ENCODE peak calls at places on chromosomes 4 and X, in five cellular contexts. X is right lobe of liver, T is A549, N is transverse colon, L is HCT116. Y is an unnamed sample.

GRCh38 chr4:159071178-159071968 is 31.5 kb upstream of the RAPGEF2 start:
- DNase-seq in T (peak), X (no peak), N (no peak), L (peak), Y (no peak)

GRCh38 chr4:99679204-99679603 is 21.6 kb upstream of the C4orf54 start:
- DNase-seq in L (no peak), X (peak), N (no peak), T (no peak), Y (no peak)

GRCh38 chr4:82905205-82905604 is 4.7 kb downstream of the THAP9 start:
- DNase-seq in L (no peak), X (no peak), T (no peak), N (no peak), Y (peak)

GRCh38 chrX:40773809-40774208 is 38.5 kb upstream of the MED14 start:
- DNase-seq in N (no peak), T (peak), X (no peak), L (peak), Y (no peak)

GRCh38 chr4:185005209-185005819 is 13.0 kb upstream of the HELT start:
- DNase-seq in N (peak), L (peak), X (peak), T (peak), Y (peak)

GRCh38 chrX:84501798-84502628 is at the start of gene HDX:
- DNase-seq in L (no peak), X (peak), N (peak), T (peak), Y (peak)

GRCh38 chr4:153539058-153539826 is 73.1 kb downstream of the TMEM131L start:
- DNase-seq in T (no peak), N (no peak), X (no peak), L (no peak), Y (no peak)

GRCh38 chr4:54100607-54101189 is 735 bp downstream of the GSX2 start:
- DNase-seq in L (no peak), N (no peak), X (no peak), T (no peak), Y (no peak)

GRCh38 chrX:124529786-124530185 is 183.4 kb downstream of the SH2D1A start:
- DNase-seq in X (no peak), T (no peak), L (no peak), N (no peak), Y (no peak)

GRCh38 chr4:185015108-185015507 is 3.2 kb upstream of the HELT start:
- DNase-seq in T (no peak), N (no peak), X (no peak), L (no peak), Y (no peak)

GRCh38 chr4:17639136-17639535 is 24.7 kb downstream of the MED28 start:
- DNase-seq in N (no peak), T (no peak), X (no peak), L (no peak), Y (no peak)

GRCh38 chr4:60884545-60884944 is 315.6 kb upstream of the ADGRL3 start:
- DNase-seq in T (no peak), L (no peak), N (no peak), X (no peak), Y (no peak)

GRCh38 chrX:115229337-115229991 is 4.4 kb downstream of the LRCH2 start:
- DNase-seq in N (no peak), L (no peak), X (no peak), T (no peak), Y (no peak)

GRCh38 chr4:166257276-166257675 is 384.2 kb downstream of the TLL1 start:
- DNase-seq in N (no peak), L (no peak), X (no peak), T (no peak), Y (no peak)

GRCh38 chr4:176964116-176964691 is 171.5 kb upstream of the VEGFC start:
- DNase-seq in N (no peak), L (peak), T (peak), X (no peak), Y (peak)

GRCh38 chrX:120736989-120737388 is 107.1 kb upstream of the C1GALT1C1 start:
- DNase-seq in N (no peak), T (peak), L (no peak), X (no peak), Y (no peak)

GRCh38 chr4:41215155-41215554 is 813 bp upstream of the APBB2 start:
- DNase-seq in N (no peak), T (no peak), L (no peak), X (no peak), Y (no peak)

GRCh38 chr4:41215969-41216293 is 1.6 kb upstream of the APBB2 start:
- DNase-seq in L (no peak), T (peak), X (no peak), N (no peak), Y (no peak)

GRCh38 chr4:41212221-41213203 is 1.8 kb downstream of the APBB2 start:
- DNase-seq in L (no peak), T (peak), X (peak), N (peak), Y (no peak)

GRCh38 chr4:41213563-41214157 is 682 bp downstream of the APBB2 start:
- DNase-seq in X (peak), L (no peak), N (peak), T (no peak), Y (no peak)

GRCh38 chr4:41214158-41215146 is at the start of gene APBB2:
- DNase-seq in X (peak), N (peak), L (peak), T (peak), Y (peak)
- TF ChIP-seq POLR2A in X (peak), N (peak), L (peak), T (peak), Y (no peak)

GRCh38 chrX:54182864-54183613 is at the start of gene FAM120C:
- DNase-seq in X (peak), T (peak), L (peak), N (peak), Y (peak)
- TF ChIP-seq POLR2A in X (peak), T (peak), L (no peak), N (peak), Y (peak)

DNA sequence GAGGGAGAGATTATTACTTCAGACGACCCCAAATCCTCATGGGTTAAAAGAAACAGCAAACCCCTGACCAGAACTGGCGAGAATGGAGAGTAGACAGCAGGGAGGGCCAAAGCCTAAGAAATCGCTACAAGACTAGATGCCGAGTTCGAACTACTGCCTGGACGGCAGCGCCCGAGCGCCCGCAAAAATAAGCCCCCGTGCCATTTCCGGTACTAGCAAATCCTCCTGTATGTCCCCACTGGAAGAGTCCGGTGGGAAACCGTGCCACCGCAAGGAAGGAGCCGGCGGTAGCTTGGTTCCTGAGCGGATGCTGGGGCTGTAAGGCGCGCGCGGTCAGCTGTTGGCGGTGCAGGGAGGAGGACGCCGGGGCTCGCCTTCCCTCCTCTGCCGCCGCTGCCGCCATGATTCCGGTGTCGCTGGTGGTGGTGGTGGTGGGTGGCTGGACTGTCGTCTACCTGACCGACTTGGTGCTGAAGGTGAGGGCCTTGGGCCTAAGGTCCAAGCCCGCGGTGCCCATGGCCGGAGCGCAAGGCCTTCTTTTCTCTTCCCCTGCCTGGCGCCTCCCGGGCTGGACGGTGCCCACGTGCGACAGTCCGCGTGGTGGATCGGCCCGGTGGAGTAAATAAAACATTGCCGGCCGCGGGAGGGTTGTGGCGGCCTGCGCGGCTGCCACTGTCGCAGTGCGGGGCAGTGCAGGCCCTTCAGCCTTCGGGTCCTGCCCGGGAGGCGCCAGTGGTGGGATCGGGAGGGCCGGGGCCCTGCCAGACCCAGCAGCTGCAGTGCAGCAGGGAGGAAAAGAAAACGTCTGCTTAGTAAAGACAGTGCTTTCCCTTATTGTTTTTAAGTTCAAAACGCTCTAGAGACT is at the start of gene MBTPS2:
- DNase-seq in N (peak), X (peak), L (peak), T (peak), Y (peak)
- TF ChIP-seq POLR2A in N (peak), X (peak), L (no peak), T (peak), Y (peak)

GRCh38 chr4:2934813-2935761 is 28.1 kb downstream of the NOP14 start:
- DNase-seq in T (peak), N (peak), L (peak), X (peak), Y (peak)
- TF ChIP-seq POLR2A in T (peak), N (peak), L (peak), X (peak), Y (peak)

DNA sequence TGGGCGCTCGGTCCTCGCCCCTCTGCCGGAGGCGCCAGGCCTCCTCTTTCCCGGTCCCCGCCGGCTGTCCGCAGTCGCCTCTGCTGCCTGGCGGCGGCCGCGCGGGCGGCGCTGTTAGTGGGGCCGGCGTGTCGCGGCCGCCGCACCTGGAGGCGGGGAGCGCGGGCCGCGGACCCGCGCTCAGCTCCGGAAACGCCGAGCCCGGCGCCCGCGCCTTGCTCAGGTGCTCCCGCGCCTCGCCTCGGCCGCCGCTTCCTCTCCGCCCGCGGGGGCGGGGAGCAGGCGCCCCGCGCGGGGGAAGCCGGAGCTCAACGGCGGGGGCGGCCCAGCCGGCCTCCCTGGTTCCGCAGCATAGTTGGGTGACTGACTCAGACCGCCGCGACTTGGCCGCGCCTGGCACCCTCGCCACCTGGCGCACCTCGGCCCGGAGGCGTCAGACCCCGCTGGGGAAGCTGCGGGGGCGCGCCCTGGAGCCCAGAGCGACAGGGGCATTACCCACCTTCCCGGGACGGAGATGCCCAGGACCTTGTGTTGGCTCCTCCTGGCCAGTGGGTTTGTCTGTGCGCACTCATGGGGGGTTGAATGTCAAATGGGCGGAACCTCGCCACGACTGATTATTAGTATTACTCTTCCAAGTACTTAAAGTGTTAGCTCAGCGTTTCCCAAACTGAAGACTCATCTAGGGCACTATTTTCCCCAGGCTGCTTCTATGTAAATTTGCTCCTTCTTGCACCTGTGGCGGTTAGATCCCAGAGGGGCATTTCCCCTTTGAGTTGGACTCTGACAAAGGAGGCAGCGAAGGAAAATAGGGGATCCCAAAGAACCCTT is at the start of gene ARAP2:
- DNase-seq in X (peak), N (peak), L (peak), T (peak), Y (peak)
- TF ChIP-seq POLR2A in X (peak), N (peak), L (peak), T (no peak), Y (no peak)

GRCh38 chr4:2041234-2042130 is 17.6 kb upstream of the NAT8L start:
- DNase-seq in N (peak), L (peak), T (peak), X (peak), Y (peak)
- TF ChIP-seq POLR2A in N (no peak), L (peak), T (peak), X (no peak), Y (no peak)

GRCh38 chrX:103585421-103586313 is at the start of gene TCEAL4:
- DNase-seq in X (peak), T (peak), L (no peak), N (peak), Y (peak)
- TF ChIP-seq POLR2A in X (peak), T (peak), L (no peak), N (peak), Y (no peak)

GRCh38 chr4:140152760-140153418 is 1.1 kb downstream of the MAML3 start:
- DNase-seq in L (no peak), X (peak), T (no peak), N (peak), Y (peak)

GRCh38 chr4:140150886-140151699 is 2.9 kb downstream of the MAML3 start:
- DNase-seq in N (peak), X (peak), T (peak), L (peak), Y (peak)

GRCh38 chr4:140150636-140150885 is 3.4 kb downstream of the MAML3 start:
- DNase-seq in N (peak), X (no peak), L (no peak), T (no peak), Y (no peak)

GRCh38 chr4:140152015-140152703 is 1.8 kb downstream of the MAML3 start:
- DNase-seq in T (no peak), N (peak), L (peak), X (peak), Y (peak)

GRCh38 chr4:140151700-140152014 is 2.3 kb downstream of the MAML3 start:
- DNase-seq in T (peak), X (peak), L (peak), N (peak), Y (peak)
- TF ChIP-seq POLR2A in T (no peak), X (peak), L (no peak), N (no peak), Y (peak)

DNA sequence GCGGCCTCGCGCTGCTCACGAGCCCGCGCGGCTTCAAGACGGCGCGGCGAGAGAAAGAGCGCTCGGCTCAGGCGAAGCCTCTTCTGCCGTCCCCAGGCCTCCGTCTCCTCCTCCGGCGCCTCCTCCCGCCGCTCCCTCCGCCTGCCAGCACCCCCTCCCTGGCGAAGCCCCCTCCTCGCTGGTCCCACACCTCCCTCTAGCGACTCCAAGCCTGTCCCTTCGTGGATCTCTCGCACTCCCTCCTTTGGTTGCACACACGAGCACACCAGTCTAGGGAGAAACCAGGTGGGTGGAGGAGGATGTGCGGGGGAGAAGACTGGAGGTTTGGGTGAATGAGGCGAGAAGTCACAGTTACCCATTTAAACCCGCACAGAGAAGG is at the start of gene CAMK2D:
- DNase-seq in X (peak), L (peak), T (peak), N (peak), Y (peak)
- TF ChIP-seq POLR2A in X (peak), L (no peak), T (peak), N (no peak), Y (no peak)

DNA sequence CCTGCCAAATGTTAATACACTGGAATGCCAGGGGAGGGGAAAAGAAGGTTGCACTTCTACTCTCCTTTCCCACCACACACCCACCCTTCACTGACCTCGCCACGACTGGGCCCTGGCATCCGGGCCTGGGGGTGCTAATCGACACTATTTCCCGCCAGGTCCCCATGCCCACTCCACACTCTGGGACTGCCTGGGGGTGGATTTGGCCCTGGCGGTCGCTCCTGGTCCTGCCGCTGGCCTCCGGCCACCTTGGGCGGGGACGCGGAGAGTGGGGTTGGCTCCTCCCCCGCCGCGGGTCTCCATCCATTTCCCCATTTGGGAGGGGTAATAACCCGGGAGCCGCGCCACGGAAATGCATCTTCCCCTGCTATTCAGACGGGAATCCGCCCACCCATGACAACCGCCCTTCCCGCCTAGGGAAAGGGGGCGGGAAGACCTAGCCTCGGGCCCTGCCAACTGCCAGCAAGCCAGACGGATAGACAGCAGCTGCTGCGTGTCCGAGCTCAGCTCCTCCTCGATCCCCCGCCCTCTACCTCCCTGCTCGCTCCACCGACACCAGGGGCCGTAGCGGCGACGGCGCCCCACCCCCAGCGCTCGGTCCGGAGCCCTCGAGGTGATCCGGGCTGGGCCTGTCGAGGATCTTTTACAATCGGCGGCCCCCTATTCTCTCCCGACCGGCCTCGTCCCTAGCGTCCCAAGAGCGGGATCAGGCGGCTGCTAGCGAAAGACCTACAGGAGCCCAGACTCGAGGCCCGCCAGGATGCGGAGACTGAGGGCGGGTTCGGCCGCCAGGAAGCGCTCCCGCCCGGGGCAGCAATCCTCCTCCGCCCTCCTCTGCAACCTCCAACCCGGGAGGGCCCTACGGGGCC is 78.0 kb downstream of the RLIM start:
- DNase-seq in N (peak), X (peak), L (no peak), T (no peak), Y (peak)
- TF ChIP-seq POLR2A in N (peak), X (peak), L (no peak), T (no peak), Y (no peak)

Y was measured in erythroblast.